ENCODE peak calls at places on chromosomes 6 and 20, in six cellular contexts. J, O, M, E, V and T are unnamed samples.

GRCh38 chr6:11763460-11764249 is 14.9 kb downstream of the ADTRP start:
- DNase-seq in E (no peak), J (no peak), M (no peak), O (no peak), V (no peak), T (no peak)

GRCh38 chr6:44076366-44077200 is 50.7 kb downstream of the MRPL14 start:
- DNase-seq in J (peak), E (peak), V (no peak), M (no peak), O (no peak), T (no peak)

GRCh38 chr6:15642276-15642675 is 20.6 kb downstream of the DTNBP1 start:
- DNase-seq in M (no peak), V (no peak), O (no peak), J (no peak), E (no peak), T (peak)

GRCh38 chr6:7283676-7284075 is 29.3 kb downstream of the SSR1 start:
- DNase-seq in J (no peak), O (no peak), V (no peak), M (no peak), E (no peak), T (no peak)

GRCh38 chr6:137827977-137828815 is 38.9 kb upstream of the TNFAIP3 start:
- DNase-seq in J (no peak), M (no peak), V (no peak), O (no peak), E (no peak), T (no peak)

GRCh38 chr6:36625161-36625919 is 31.2 kb downstream of the SRSF3 start:
- DNase-seq in V (no peak), J (no peak), O (no peak), M (no peak), E (no peak), T (no peak)

GRCh38 chr20:44496976-44497375 is 21.3 kb downstream of the TTPAL start:
- DNase-seq in E (no peak), J (no peak), M (no peak), O (no peak), V (no peak), T (no peak)

GRCh38 chr6:98498891-98499290 is 335.5 kb upstream of the POU3F2 start:
- DNase-seq in J (no peak), M (no peak), V (no peak), E (no peak), O (no peak), T (no peak)

GRCh38 chr6:138546733-138547185 is 47.5 kb upstream of the NHSL1 start:
- DNase-seq in V (no peak), M (no peak), O (no peak), J (no peak), E (no peak), T (no peak)